ENCODE peak calls at places on chromosomes 1 and 21, in five cellular contexts. T, X, R, F and G are unnamed samples.

GRCh38 chr1:246428542-246429308 is 78.4 kb downstream of the SMYD3 start:
- DNase-seq in X (no peak), F (peak), R (no peak), T (no peak), G (no peak)

GRCh38 chr1:227131193-227131592 is 187.1 kb downstream of the CDC42BPA start:
- DNase-seq in T (no peak), X (peak), R (no peak), F (no peak), G (no peak)

GRCh38 chr1:158121604-158122254 is 59.0 kb upstream of the CD1D start:
- DNase-seq in F (no peak), R (no peak), X (peak), T (no peak), G (no peak)

GRCh38 chr1:222706815-222707214 is 5.5 kb downstream of the AIDA start:
- DNase-seq in X (no peak), T (no peak), R (no peak), F (no peak), G (no peak)

GRCh38 chr1:225428879-225429455 is 1.1 kb upstream of the LBR start:
- DNase-seq in F (peak), R (no peak), X (no peak), T (no peak), G (no peak)

GRCh38 chr1:167447521-167448136 is 70.7 kb downstream of the CD247 start:
- DNase-seq in R (no peak), T (no peak), X (peak), F (no peak), G (peak)

GRCh38 chr1:225426395-225427248 is 1.2 kb downstream of the LBR start:
- DNase-seq in T (peak), R (peak), F (no peak), X (peak), G (no peak)

GRCh38 chr1:179217943-179218507 is 11.5 kb downstream of the ABL2 start:
- DNase-seq in T (no peak), R (no peak), F (no peak), X (no peak), G (no peak)

GRCh38 chr1:223207293-223208066 is 64.4 kb upstream of the TLR5 start:
- DNase-seq in F (no peak), R (no peak), X (no peak), T (no peak), G (no peak)

GRCh38 chr21:31310750-31311149 is 33.3 kb downstream of the TIAM1 start:
- DNase-seq in F (no peak), T (no peak), R (no peak), X (no peak), G (no peak)

GRCh38 chr1:93608188-93609109 is 73.2 kb downstream of the BCAR3 start:
- DNase-seq in F (no peak), X (no peak), T (no peak), R (no peak), G (no peak)

GRCh38 chr1:111615874-111616715 is 3.5 kb upstream of the RAP1A start:
- DNase-seq in F (peak), X (no peak), T (no peak), R (no peak), G (no peak)

GRCh38 chr1:54289061-54289938 is 89.3 kb downstream of the MRPL37 start:
- DNase-seq in F (no peak), X (no peak), T (no peak), R (no peak), G (no peak)

GRCh38 chr1:48619529-48619928 is 147.5 kb upstream of the SPATA6 start:
- DNase-seq in T (no peak), R (no peak), X (peak), F (no peak), G (no peak)

GRCh38 chr1:108107658-108108057 is 92.5 kb downstream of the SLC25A24 start:
- DNase-seq in X (peak), R (no peak), F (no peak), T (no peak), G (no peak)

GRCh38 chr1:46466477-46467182 is 23.0 kb upstream of the DMBX1 start:
- DNase-seq in T (no peak), X (peak), F (no peak), R (peak), G (no peak)

GRCh38 chr1:95604784-95605183 is 370.8 kb downstream of the RWDD3 start:
- DNase-seq in R (no peak), F (no peak), T (no peak), X (no peak), G (no peak)

GRCh38 chr1:15337656-15338402 is 71.9 kb upstream of the EFHD2 start:
- DNase-seq in X (no peak), T (no peak), F (no peak), R (no peak), G (no peak)

GRCh38 chr1:16199157-16199501 is 13.3 kb downstream of the ARHGEF19 start:
- DNase-seq in X (no peak), R (no peak), F (no peak), T (no peak), G (no peak)

GRCh38 chr1:210233495-210234253 is 1.1 kb downstream of the SERTAD4 start:
- DNase-seq in T (no peak), R (peak), F (no peak), X (peak), G (peak)

GRCh38 chr1:212981025-212981495 is 30.7 kb downstream of the VASH2 start:
- DNase-seq in F (no peak), T (no peak), X (no peak), R (no peak), G (no peak)

GRCh38 chr1:99767996-99768524 is 1.6 kb upstream of the FRRS1 start:
- DNase-seq in X (no peak), F (no peak), R (no peak), T (no peak), G (no peak)

GRCh38 chr1:52928083-52928404 is 968 bp downstream of the SCP2 start:
- DNase-seq in R (no peak), X (no peak), T (no peak), F (no peak), G (no peak)

GRCh38 chr1:29550119-29550841 is 314.0 kb downstream of the PTPRU start:
- DNase-seq in R (peak), F (no peak), X (no peak), T (no peak), G (peak)

GRCh38 chr1:177753655-177754054 is 216.2 kb downstream of the SEC16B start:
- DNase-seq in T (no peak), R (no peak), X (no peak), F (no peak), G (no peak)

GRCh38 chr1:232328496-232329102 is 301.3 kb downstream of the SIPA1L2 start:
- DNase-seq in F (no peak), R (no peak), T (no peak), X (no peak), G (no peak)

GRCh38 chr1:6288674-6289073 is 27.8 kb upstream of the GPR153 start:
- DNase-seq in T (no peak), R (no peak), F (no peak), X (no peak), G (no peak)

GRCh38 chr21:41098076-41098475 is 69.9 kb upstream of the BACE2 start:
- DNase-seq in R (no peak), X (no peak), F (no peak), T (no peak), G (no peak)

GRCh38 chr1:221923921-221924598 is 182.2 kb upstream of the DUSP10 start:
- DNase-seq in F (no peak), T (no peak), X (no peak), R (no peak), G (no peak)

GRCh38 chr21:41691205-41692203 is 75.3 kb downstream of the RIPK4 start:
- DNase-seq in T (no peak), F (no peak), X (no peak), R (no peak), G (no peak)

GRCh38 chr1:108628666-108629065 is 32.2 kb downstream of the HENMT1 start:
- DNase-seq in R (no peak), T (no peak), F (no peak), X (no peak), G (no peak)

GRCh38 chr1:114250683-114251572 is 97.3 kb upstream of the SYT6 start:
- DNase-seq in F (no peak), R (no peak), X (no peak), T (no peak), G (no peak)

GRCh38 chr1:7117599-7118281 is 332.5 kb downstream of the CAMTA1 start:
- DNase-seq in R (no peak), T (no peak), X (peak), F (no peak), G (no peak)

GRCh38 chr1:212916395-212917133 is 33.8 kb upstream of the VASH2 start:
- DNase-seq in F (no peak), X (no peak), T (no peak), R (peak), G (no peak)

GRCh38 chr1:4676258-4676657 is 21.8 kb downstream of the AJAP1 start:
- DNase-seq in R (no peak), F (no peak), T (no peak), X (no peak), G (no peak)

GRCh38 chr1:47515390-47515789 is 77.5 kb downstream of the FOXD2 start:
- DNase-seq in T (no peak), X (no peak), R (no peak), F (no peak), G (no peak)

GRCh38 chr1:8627728-8628127 is 189.7 kb downstream of the RERE start:
- DNase-seq in F (no peak), X (no peak), R (no peak), T (no peak), G (no peak)

GRCh38 chr1:214727274-214727673 is 124.3 kb downstream of the CENPF start:
- DNase-seq in F (no peak), T (no peak), X (no peak), R (no peak), G (no peak)

GRCh38 chr1:25019351-25020172 is 89.5 kb upstream of the RUNX3 start:
- DNase-seq in F (no peak), X (no peak), T (no peak), R (peak), G (no peak)

GRCh38 chr1:31198150-31198549 is 41.5 kb downstream of the NKAIN1 start:
- DNase-seq in T (no peak), X (no peak), F (no peak), R (no peak), G (no peak)
- H3K4me3 ChIP-seq in T (no peak), X (no peak), F (no peak), R (no peak), G (no peak)

DNA sequence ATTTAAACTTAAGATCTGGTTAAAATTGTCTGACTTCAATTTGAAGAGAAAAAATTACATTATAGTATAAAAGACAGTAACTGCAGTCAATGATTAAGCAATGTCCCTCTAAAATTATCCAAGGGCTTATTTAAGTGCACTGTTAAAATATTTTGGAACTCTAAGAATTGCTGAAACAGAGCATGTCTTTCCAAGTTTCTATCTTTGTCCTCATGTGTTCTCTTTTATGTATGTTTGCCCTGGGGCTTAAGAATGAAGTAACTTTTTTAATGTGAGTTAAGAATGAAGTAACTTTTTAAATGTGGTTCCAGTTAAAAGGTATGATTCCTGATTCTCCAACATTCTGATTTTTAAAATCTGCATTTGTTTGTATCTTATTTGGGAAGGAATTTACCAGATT is 69.0 kb upstream of the MARK1 start:
- DNase-seq in T (no peak), F (no peak), R (no peak), X (no peak), G (no peak)
- TF ChIP-seq CTCF in T (no peak), F (no peak), R (no peak), X (no peak), G (no peak)

GRCh38 chr1:155208406-155208655 is 164 bp upstream of the MTX1 start:
- DNase-seq in F (no peak), T (peak), X (no peak), R (no peak), G (no peak)
- H3K4me3 ChIP-seq in F (peak), T (peak), X (peak), R (peak), G (peak)

GRCh38 chr1:91791103-91791502 is 94.8 kb downstream of the TGFBR3 start:
- DNase-seq in F (no peak), T (no peak), R (no peak), X (no peak), G (no peak)
- TF ChIP-seq CTCF in F (peak), T (no peak), R (no peak), X (no peak), G (no peak)

DNA sequence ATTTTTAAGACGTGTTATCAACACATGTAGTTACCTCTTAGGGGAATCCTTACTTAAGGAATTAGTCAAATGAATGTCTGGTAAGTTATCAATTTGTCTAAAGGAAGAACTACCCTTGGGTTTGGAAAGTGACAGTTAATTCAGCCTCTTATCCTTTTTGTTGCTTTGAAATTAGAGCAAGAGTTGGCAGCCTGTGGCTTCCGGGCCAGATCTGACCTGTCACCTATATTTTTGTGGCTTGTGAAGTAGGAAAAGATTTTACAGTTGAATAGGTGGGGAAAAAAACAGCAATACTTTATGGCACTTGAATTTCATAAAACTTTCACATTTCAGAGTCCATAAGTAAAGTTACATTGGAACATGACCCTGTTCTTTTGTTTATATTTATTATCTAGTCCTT is 5.5 kb downstream of the MRPS6 start:
- DNase-seq in F (no peak), T (peak), R (no peak), X (no peak), G (no peak)
- H3K4me3 ChIP-seq in F (peak), T (no peak), R (no peak), X (no peak), G (no peak)

DNA sequence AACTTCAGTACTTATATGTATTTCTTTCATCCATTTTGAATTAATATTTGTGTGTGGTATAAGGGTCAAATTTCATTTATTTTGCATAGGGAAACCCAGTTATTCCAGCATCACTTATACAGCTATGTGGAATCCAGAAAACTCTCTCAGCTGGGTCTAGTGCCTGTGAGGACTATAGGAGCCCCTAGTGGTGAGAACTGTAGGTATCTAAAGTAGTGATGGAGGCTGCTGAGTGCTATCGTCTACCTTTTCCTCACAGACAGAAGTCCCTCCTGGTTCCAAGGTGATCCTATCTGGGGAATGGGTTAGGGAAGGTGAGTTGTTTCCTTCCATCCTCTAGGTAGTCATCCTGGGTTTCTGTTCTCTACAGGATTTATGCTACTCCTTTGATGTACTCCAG is 352.0 kb upstream of the C1orf87 start:
- DNase-seq in X (peak), T (no peak), F (no peak), R (no peak), G (no peak)
- TF ChIP-seq CTCF in X (no peak), T (peak), F (peak), R (no peak), G (no peak)

DNA sequence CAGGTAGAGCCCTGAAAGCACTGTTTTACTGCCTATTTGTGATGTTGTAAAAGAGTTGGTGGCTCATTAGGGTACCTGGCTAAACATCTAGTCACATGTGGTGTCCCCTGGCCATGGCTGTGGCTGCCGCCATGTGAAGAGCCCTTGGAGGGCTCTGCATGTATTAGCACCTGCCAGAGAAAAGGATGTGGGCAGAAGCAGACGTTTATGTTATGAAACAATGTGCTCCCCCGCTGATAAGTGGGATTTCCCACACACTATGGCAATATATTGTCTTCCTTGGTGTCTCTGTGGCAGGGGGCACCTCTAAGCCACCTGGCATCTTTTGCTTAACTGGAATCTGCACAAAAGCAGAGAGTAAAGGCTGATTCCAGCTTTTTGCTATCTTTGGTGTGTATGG is 9.6 kb downstream of the TENT5C start:
- DNase-seq in X (no peak), T (no peak), F (no peak), R (no peak), G (peak)
- H3K4me3 ChIP-seq in X (no peak), T (no peak), F (no peak), R (no peak), G (no peak)

GRCh38 chr1:58652351-58653184 is 47.3 kb downstream of the MYSM1 start:
- DNase-seq in F (peak), X (peak), T (no peak), R (no peak), G (no peak)
- TF ChIP-seq CTCF in F (peak), X (peak), T (peak), R (peak), G (peak)

GRCh38 chr1:89260042-89260441 is 12.6 kb downstream of the GBP5 start:
- DNase-seq in T (no peak), F (no peak), R (no peak), X (no peak), G (no peak)

GRCh38 chr1:89257036-89257435 is 15.6 kb downstream of the GBP5 start:
- DNase-seq in R (no peak), T (no peak), F (no peak), X (no peak), G (no peak)

GRCh38 chr1:89261926-89262540 is 10.6 kb downstream of the GBP5 start:
- DNase-seq in F (no peak), R (no peak), T (no peak), X (no peak), G (no peak)

GRCh38 chr1:89260575-89261275 is 11.9 kb downstream of the GBP5 start:
- DNase-seq in R (no peak), T (no peak), F (no peak), X (no peak), G (no peak)

GRCh38 chr1:89259283-89259971 is 13.2 kb downstream of the GBP5 start:
- DNase-seq in F (no peak), R (no peak), T (no peak), X (no peak), G (no peak)
- H3K4me3 ChIP-seq in F (no peak), R (no peak), T (no peak), X (no peak), G (no peak)

GRCh38 chr1:230399321-230400006 is 26.7 kb downstream of the PGBD5 start:
- DNase-seq in T (no peak), R (no peak), F (no peak), X (no peak), G (no peak)
- TF ChIP-seq CTCF in T (no peak), R (no peak), F (no peak), X (no peak), G (no peak)